ENCODE peak calls at places on chromosome 15, in four cellular contexts. N is HepG2, Q is HEK293T, K is K562. Z is an unnamed sample.

GRCh38 chr15:55279746-55280351 is 9.8 kb downstream of the RAB27A start:
- DNase-seq in N (peak; percentile 62), Q (no peak), K (peak; percentile 74), Z (peak; percentile 96)

GRCh38 chr15:40282870-40283614 is at the start of gene ANKRD63:
- DNase-seq in N (no peak), Q (peak; percentile 49), K (peak; percentile 80), Z (no peak)

GRCh38 chr15:70284438-70285214 is 186.9 kb upstream of the TLE3 start:
- DNase-seq in N (no peak), Q (no peak), K (no peak), Z (no peak)

GRCh38 chr15:90106522-90107117 is 4.4 kb upstream of the IDH2 start:
- DNase-seq in N (no peak), Q (no peak), K (no peak), Z (no peak)

GRCh38 chr15:76058714-76059319 is 968 bp upstream of the TMEM266 start:
- DNase-seq in N (peak; percentile 15), Q (peak; percentile 42), K (peak; percentile 19), Z (peak; percentile 19)

GRCh38 chr15:46251873-46252272 is 617.0 kb downstream of the SQOR start:
- DNase-seq in N (no peak), Q (no peak), K (no peak), Z (no peak)

GRCh38 chr15:80736571-80736970 is 41.5 kb downstream of the ABHD17C start:
- DNase-seq in N (no peak), Q (no peak), K (no peak), Z (no peak)

GRCh38 chr15:58877999-58878825 is 55.3 kb downstream of the SLTM start:
- DNase-seq in N (no peak), Q (no peak), K (no peak), Z (no peak)

GRCh38 chr15:74337146-74337545 is 30.3 kb downstream of the CYP11A1 start:
- DNase-seq in N (no peak), Q (no peak), K (no peak), Z (no peak)

GRCh38 chr15:74336061-74337005 is 31.1 kb downstream of the CYP11A1 start:
- DNase-seq in N (no peak), Q (no peak), K (no peak), Z (no peak)

GRCh38 chr15:74339371-74339770 is 28.1 kb downstream of the CYP11A1 start:
- DNase-seq in N (no peak), Q (no peak), K (no peak), Z (no peak)

GRCh38 chr15:74338676-74339075 is 28.8 kb downstream of the CYP11A1 start:
- DNase-seq in N (no peak), Q (no peak), K (no peak), Z (no peak)

DNA sequence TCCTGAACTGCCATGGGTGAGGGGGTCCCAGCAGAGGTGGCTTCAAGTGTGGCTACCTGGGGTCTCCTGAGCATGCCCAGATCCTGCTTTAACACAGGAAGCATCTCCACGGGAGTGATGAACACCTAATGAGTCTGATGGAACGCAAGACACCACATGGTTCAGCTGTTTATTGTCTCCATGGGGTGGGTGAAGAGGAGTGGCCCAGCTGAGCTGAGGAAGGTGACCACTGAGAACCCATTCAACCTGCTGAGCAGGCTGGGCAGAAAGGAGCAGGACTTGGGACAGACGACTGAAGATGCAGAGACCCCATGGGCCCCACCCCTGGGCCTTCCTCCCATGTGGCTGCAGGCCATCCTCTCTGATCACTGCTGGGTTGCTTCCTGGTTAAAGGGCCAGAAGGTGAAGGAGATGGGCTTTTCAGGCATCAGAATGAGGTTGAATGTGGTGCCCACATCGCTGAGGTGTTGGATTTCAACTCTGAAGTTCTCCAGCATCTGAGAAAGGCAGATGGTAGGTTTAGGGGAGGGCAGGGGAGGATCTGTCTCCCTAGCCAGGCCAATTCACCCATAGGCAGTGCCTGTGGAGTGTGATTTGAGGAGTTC is 29.7 kb downstream of the CYP11A1 start:
- DNase-seq in N (no peak), Q (no peak), K (no peak), Z (no peak)
- TF ChIP-seq TARDBP in N (no peak), Q (no peak), K (no peak), Z (no peak)

GRCh38 chr15:100734606-100735005 is 132.2 kb downstream of the ASB7 start:
- DNase-seq in N (no peak), Q (no peak), K (no peak), Z (no peak)
- TF ChIP-seq TARDBP in N (no peak), Q (no peak), K (no peak), Z (no peak)

DNA sequence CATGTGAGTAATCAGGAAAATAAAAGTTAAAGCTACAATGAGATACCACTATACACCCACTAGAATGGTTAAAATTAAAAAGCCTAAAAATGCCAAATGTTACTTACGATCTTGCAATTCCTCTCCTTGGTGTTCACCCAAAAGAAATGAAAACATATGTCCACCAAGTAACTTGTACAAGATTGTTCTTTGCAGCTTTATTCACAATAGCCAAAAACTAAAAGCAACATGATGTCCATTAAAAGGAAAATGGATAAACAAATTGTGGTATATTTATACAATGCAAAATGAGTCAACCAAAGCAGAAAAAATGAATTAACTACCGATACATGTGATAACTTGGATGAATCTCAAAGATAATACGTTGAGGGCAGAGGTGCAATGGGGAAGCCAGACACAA is 301.5 kb upstream of the THBS1 start:
- DNase-seq in N (no peak), Q (no peak), K (no peak), Z (no peak)
- TF ChIP-seq TARDBP in N (no peak), Q (no peak), K (no peak), Z (no peak)

GRCh38 chr15:93074596-93074995 is 14.4 kb downstream of the RGMA start:
- DNase-seq in N (no peak), Q (no peak), K (no peak), Z (no peak)

GRCh38 chr15:93080451-93080850 is 8.6 kb downstream of the RGMA start:
- DNase-seq in N (no peak), Q (no peak), K (no peak), Z (no peak)

GRCh38 chr15:93076217-93076616 is 12.8 kb downstream of the RGMA start:
- DNase-seq in N (no peak), Q (no peak), K (no peak), Z (no peak)

GRCh38 chr15:93073465-93073952 is 15.5 kb downstream of the RGMA start:
- DNase-seq in N (no peak), Q (no peak), K (no peak), Z (no peak)

GRCh38 chr15:93076875-93077274 is 12.1 kb downstream of the RGMA start:
- DNase-seq in N (no peak), Q (no peak), K (no peak), Z (no peak)
- TF ChIP-seq TARDBP in N (no peak), Q (no peak), K (no peak), Z (no peak)

GRCh38 chr15:73957276-73957675 is 31.0 kb downstream of the LOXL1 start:
- DNase-seq in N (no peak), Q (no peak), K (no peak), Z (no peak)

GRCh38 chr15:73956276-73957086 is 30.2 kb downstream of the LOXL1 start:
- DNase-seq in N (no peak), Q (no peak), K (no peak), Z (no peak)

GRCh38 chr15:73959801-73960200 is 32.3 kb downstream of the STOML1 start:
- DNase-seq in N (no peak), Q (no peak), K (no peak), Z (no peak)

GRCh38 chr15:73957785-73958184 is 31.5 kb downstream of the LOXL1 start:
- DNase-seq in N (no peak), Q (no peak), K (no peak), Z (no peak)

DNA sequence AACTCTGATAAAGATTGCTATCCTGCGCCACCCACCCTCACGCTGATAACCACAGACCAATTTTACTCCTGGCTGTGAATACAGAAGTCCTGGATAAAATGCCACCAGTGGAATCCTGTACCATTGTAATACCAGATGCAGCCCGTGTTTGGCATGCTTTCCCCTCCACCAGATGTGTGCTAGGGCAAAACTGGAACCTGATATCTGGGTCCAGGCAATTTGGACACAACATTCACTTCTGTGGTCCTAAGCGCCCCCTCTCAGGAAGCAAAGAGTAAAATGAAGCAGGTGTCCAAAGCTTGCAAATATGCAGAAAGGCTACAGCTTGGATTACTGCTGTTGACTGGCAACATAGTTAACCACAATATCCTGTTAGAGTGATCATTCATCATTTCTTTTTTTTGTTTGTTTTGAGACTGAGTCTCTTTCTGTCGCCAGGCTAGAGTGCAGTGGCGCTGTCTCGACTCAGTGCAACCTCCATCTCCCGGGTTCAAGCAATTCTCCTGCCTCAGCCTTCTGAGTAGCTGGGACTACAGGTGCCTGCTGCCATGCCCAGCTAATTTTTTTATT is 32.8 kb downstream of the LOXL1 start:
- DNase-seq in N (no peak), Q (no peak), K (no peak), Z (no peak)
- TF ChIP-seq TARDBP in N (no peak), Q (no peak), K (no peak), Z (no peak)

GRCh38 chr15:35991386-35991785 is 445.4 kb upstream of the DPH6 start:
- DNase-seq in N (no peak), Q (no peak), K (no peak), Z (no peak)

GRCh38 chr15:35980719-35981118 is 434.8 kb upstream of the DPH6 start:
- DNase-seq in N (no peak), Q (no peak), K (no peak), Z (no peak)

GRCh38 chr15:35986072-35986666 is 440.2 kb upstream of the DPH6 start:
- DNase-seq in N (no peak), Q (no peak), K (no peak), Z (no peak)
- TF ChIP-seq TARDBP in N (no peak), Q (no peak), K (no peak), Z (no peak)

GRCh38 chr15:87877114-87877810 is 379.3 kb downstream of the NTRK3 start:
- DNase-seq in N (no peak), Q (no peak), K (peak; percentile 11), Z (no peak)

GRCh38 chr15:87881001-87881400 is 375.5 kb downstream of the NTRK3 start:
- DNase-seq in N (no peak), Q (no peak), K (no peak), Z (no peak)

GRCh38 chr15:87874896-87875661 is 381.5 kb downstream of the NTRK3 start:
- DNase-seq in N (no peak), Q (no peak), K (no peak), Z (no peak)

GRCh38 chr15:87873501-87873900 is 383.0 kb downstream of the NTRK3 start:
- DNase-seq in N (no peak), Q (no peak), K (no peak), Z (no peak)

GRCh38 chr15:87878161-87878560 is 378.4 kb downstream of the NTRK3 start:
- DNase-seq in N (no peak), Q (no peak), K (no peak), Z (no peak)
- TF ChIP-seq TARDBP in N (no peak), Q (no peak), K (no peak), Z (no peak)

GRCh38 chr15:31392761-31393401 is 66.2 kb downstream of the KLF13 start:
- DNase-seq in N (no peak), Q (no peak), K (no peak), Z (no peak)
- TF ChIP-seq TARDBP in N (no peak), Q (no peak), K (no peak), Z (no peak)

DNA sequence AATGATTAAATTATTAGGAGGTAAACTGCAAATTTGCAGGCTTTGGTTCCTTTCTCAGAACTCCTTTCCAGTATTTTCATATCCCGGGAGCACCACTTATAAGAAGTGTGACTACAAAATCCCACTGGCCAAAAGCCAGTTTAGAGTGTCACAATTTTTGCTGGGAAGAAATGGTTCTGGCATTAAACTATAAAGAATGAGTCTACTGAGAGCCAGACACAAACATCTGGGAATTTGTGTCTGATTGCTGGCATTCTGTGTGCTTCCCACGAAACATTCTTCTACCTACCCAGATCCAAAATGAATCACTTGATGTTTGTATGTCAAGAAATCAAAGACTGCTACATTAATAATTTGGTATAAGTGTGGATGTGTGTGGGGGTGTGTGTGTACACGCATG is 82.8 kb downstream of the DUT start:
- DNase-seq in N (no peak), Q (no peak), K (no peak), Z (no peak)
- TF ChIP-seq TARDBP in N (no peak), Q (no peak), K (no peak), Z (no peak)